ENCODE peak calls at places on chromosomes 7 and 10, in seven cellular contexts. One of them, this sample, is unnamed.

GRCh38 chr7:142813262-142813661 is 41.6 kb upstream of the EPHB6 start:
- DNase-seq in T47D: no peak
- DNase-seq in AG20443: peak; percentile 43
- DNase-seq in activated T-helper 1 cell treated with Interleukin-2 at 50 U/mL for 16 hours: no peak
- DNase-seq in stimulated activated naive CD4-positive, alpha-beta T cell treated with Interleukin-2 at 50 U/mL for 16 hours: no peak
- DNase-seq in GM19239: no peak
- DNase-seq in ACHN: no peak
- DNase-seq in this sample: no peak

GRCh38 chr7:151951672-151952338 is 4.4 kb upstream of the GALNTL5 start:
- DNase-seq in GM19239: no peak
- DNase-seq in stimulated activated naive CD4-positive, alpha-beta T cell treated with Interleukin-2 at 50 U/mL for 16 hours: no peak
- DNase-seq in ACHN: no peak
- DNase-seq in AG20443: no peak
- DNase-seq in activated T-helper 1 cell treated with Interleukin-2 at 50 U/mL for 16 hours: no peak
- DNase-seq in T47D: no peak
- DNase-seq in this sample: no peak

GRCh38 chr7:152501506-152501905 is 65.7 kb upstream of the KMT2C start:
- DNase-seq in AG20443: no peak
- DNase-seq in T47D: no peak
- DNase-seq in GM19239: no peak
- DNase-seq in stimulated activated naive CD4-positive, alpha-beta T cell treated with Interleukin-2 at 50 U/mL for 16 hours: no peak
- DNase-seq in ACHN: no peak
- DNase-seq in activated T-helper 1 cell treated with Interleukin-2 at 50 U/mL for 16 hours: no peak
- DNase-seq in this sample: no peak

GRCh38 chr10:130171196-130171595 is 35.0 kb downstream of the GLRX3 start:
- DNase-seq in ACHN: no peak
- DNase-seq in activated T-helper 1 cell treated with Interleukin-2 at 50 U/mL for 16 hours: no peak
- DNase-seq in stimulated activated naive CD4-positive, alpha-beta T cell treated with Interleukin-2 at 50 U/mL for 16 hours: no peak
- DNase-seq in GM19239: no peak
- DNase-seq in T47D: no peak
- DNase-seq in AG20443: no peak
- DNase-seq in this sample: no peak

GRCh38 chr7:121442845-121443244 is 46.7 kb upstream of the FAM3C start:
- DNase-seq in activated T-helper 1 cell treated with Interleukin-2 at 50 U/mL for 16 hours: no peak
- DNase-seq in ACHN: no peak
- DNase-seq in AG20443: no peak
- DNase-seq in T47D: no peak
- DNase-seq in GM19239: no peak
- DNase-seq in stimulated activated naive CD4-positive, alpha-beta T cell treated with Interleukin-2 at 50 U/mL for 16 hours: peak; percentile 7
- DNase-seq in this sample: no peak

GRCh38 chr10:127122831-127123230 is 73.6 kb downstream of the INSYN2A start:
- DNase-seq in stimulated activated naive CD4-positive, alpha-beta T cell treated with Interleukin-2 at 50 U/mL for 16 hours: no peak
- DNase-seq in ACHN: no peak
- DNase-seq in AG20443: no peak
- DNase-seq in T47D: no peak
- DNase-seq in GM19239: no peak
- DNase-seq in activated T-helper 1 cell treated with Interleukin-2 at 50 U/mL for 16 hours: no peak
- DNase-seq in this sample: no peak

GRCh38 chr7:120445276-120445675 is 172.3 kb downstream of the KCND2 start:
- DNase-seq in GM19239: no peak
- DNase-seq in stimulated activated naive CD4-positive, alpha-beta T cell treated with Interleukin-2 at 50 U/mL for 16 hours: no peak
- DNase-seq in ACHN: no peak
- DNase-seq in T47D: no peak
- DNase-seq in AG20443: no peak
- DNase-seq in activated T-helper 1 cell treated with Interleukin-2 at 50 U/mL for 16 hours: no peak
- DNase-seq in this sample: no peak

GRCh38 chr7:4733936-4734528 is 41.4 kb upstream of the AP5Z1 start:
- DNase-seq in stimulated activated naive CD4-positive, alpha-beta T cell treated with Interleukin-2 at 50 U/mL for 16 hours: no peak
- DNase-seq in T47D: no peak
- DNase-seq in AG20443: no peak
- DNase-seq in GM19239: no peak
- DNase-seq in activated T-helper 1 cell treated with Interleukin-2 at 50 U/mL for 16 hours: no peak
- DNase-seq in ACHN: no peak
- DNase-seq in this sample: no peak

GRCh38 chr7:99312316-99313203 is 13.1 kb upstream of the ARPC1A start:
- DNase-seq in GM19239: peak; percentile 56
- DNase-seq in activated T-helper 1 cell treated with Interleukin-2 at 50 U/mL for 16 hours: peak; percentile 46
- DNase-seq in T47D: peak; percentile 48
- DNase-seq in stimulated activated naive CD4-positive, alpha-beta T cell treated with Interleukin-2 at 50 U/mL for 16 hours: peak; percentile 59
- DNase-seq in AG20443: peak; percentile 81
- DNase-seq in ACHN: peak; percentile 80
- DNase-seq in this sample: peak; percentile 77

GRCh38 chr7:12737836-12738235 is 50.4 kb downstream of the ARL4A start:
- DNase-seq in GM19239: no peak
- DNase-seq in AG20443: no peak
- DNase-seq in T47D: no peak
- DNase-seq in activated T-helper 1 cell treated with Interleukin-2 at 50 U/mL for 16 hours: no peak
- DNase-seq in ACHN: no peak
- DNase-seq in stimulated activated naive CD4-positive, alpha-beta T cell treated with Interleukin-2 at 50 U/mL for 16 hours: no peak
- DNase-seq in this sample: no peak

GRCh38 chr10:103605359-103606156 is 112.1 kb downstream of the NEURL1 start:
- DNase-seq in stimulated activated naive CD4-positive, alpha-beta T cell treated with Interleukin-2 at 50 U/mL for 16 hours: peak; percentile 18
- DNase-seq in T47D: no peak
- DNase-seq in ACHN: peak; percentile 31
- DNase-seq in activated T-helper 1 cell treated with Interleukin-2 at 50 U/mL for 16 hours: no peak
- DNase-seq in GM19239: peak; percentile 74
- DNase-seq in AG20443: peak; percentile 90
- DNase-seq in this sample: peak; percentile 72

GRCh38 chr7:106058925-106059324 is 53.2 kb downstream of the SYPL1 start:
- DNase-seq in stimulated activated naive CD4-positive, alpha-beta T cell treated with Interleukin-2 at 50 U/mL for 16 hours: no peak
- DNase-seq in GM19239: no peak
- DNase-seq in activated T-helper 1 cell treated with Interleukin-2 at 50 U/mL for 16 hours: no peak
- DNase-seq in AG20443: no peak
- DNase-seq in ACHN: no peak
- DNase-seq in T47D: no peak
- DNase-seq in this sample: no peak

GRCh38 chr7:88358881-88359280 is 52.2 kb upstream of the STEAP4 start:
- DNase-seq in AG20443: no peak
- DNase-seq in ACHN: no peak
- DNase-seq in T47D: no peak
- DNase-seq in activated T-helper 1 cell treated with Interleukin-2 at 50 U/mL for 16 hours: no peak
- DNase-seq in stimulated activated naive CD4-positive, alpha-beta T cell treated with Interleukin-2 at 50 U/mL for 16 hours: no peak
- DNase-seq in GM19239: no peak
- DNase-seq in this sample: no peak

GRCh38 chr7:68573271-68574000 is 1024.8 kb upstream of the AUTS2 start:
- DNase-seq in activated T-helper 1 cell treated with Interleukin-2 at 50 U/mL for 16 hours: no peak
- DNase-seq in T47D: no peak
- DNase-seq in stimulated activated naive CD4-positive, alpha-beta T cell treated with Interleukin-2 at 50 U/mL for 16 hours: no peak
- DNase-seq in AG20443: no peak
- DNase-seq in GM19239: no peak
- DNase-seq in ACHN: no peak
- DNase-seq in this sample: no peak

GRCh38 chr7:157846281-157846680 is 509.5 kb downstream of the DNAJB6 start:
- DNase-seq in activated T-helper 1 cell treated with Interleukin-2 at 50 U/mL for 16 hours: no peak
- DNase-seq in AG20443: no peak
- DNase-seq in ACHN: no peak
- DNase-seq in stimulated activated naive CD4-positive, alpha-beta T cell treated with Interleukin-2 at 50 U/mL for 16 hours: no peak
- DNase-seq in GM19239: no peak
- DNase-seq in T47D: no peak
- DNase-seq in this sample: no peak

GRCh38 chr10:5079836-5080235 is 14.4 kb upstream of the AKR1C3 start:
- DNase-seq in stimulated activated naive CD4-positive, alpha-beta T cell treated with Interleukin-2 at 50 U/mL for 16 hours: no peak
- DNase-seq in ACHN: no peak
- DNase-seq in activated T-helper 1 cell treated with Interleukin-2 at 50 U/mL for 16 hours: no peak
- DNase-seq in GM19239: no peak
- DNase-seq in AG20443: no peak
- DNase-seq in T47D: peak; percentile 21
- DNase-seq in this sample: no peak

GRCh38 chr7:75905785-75906604 is 9.0 kb upstream of the POR start:
- DNase-seq in ACHN: peak; percentile 36
- DNase-seq in stimulated activated naive CD4-positive, alpha-beta T cell treated with Interleukin-2 at 50 U/mL for 16 hours: no peak
- DNase-seq in GM19239: no peak
- DNase-seq in AG20443: peak; percentile 87
- DNase-seq in T47D: no peak
- DNase-seq in activated T-helper 1 cell treated with Interleukin-2 at 50 U/mL for 16 hours: no peak
- DNase-seq in this sample: no peak

GRCh38 chr7:112214887-112215286 is 8.4 kb downstream of the ZNF277 start:
- DNase-seq in AG20443: no peak
- DNase-seq in ACHN: no peak
- DNase-seq in T47D: no peak
- DNase-seq in GM19239: no peak
- DNase-seq in stimulated activated naive CD4-positive, alpha-beta T cell treated with Interleukin-2 at 50 U/mL for 16 hours: no peak
- DNase-seq in activated T-helper 1 cell treated with Interleukin-2 at 50 U/mL for 16 hours: no peak
- DNase-seq in this sample: no peak

GRCh38 chr10:48493083-48493871 is 111.6 kb downstream of the ARHGAP22 start:
- DNase-seq in stimulated activated naive CD4-positive, alpha-beta T cell treated with Interleukin-2 at 50 U/mL for 16 hours: no peak
- DNase-seq in AG20443: peak; percentile 2
- DNase-seq in activated T-helper 1 cell treated with Interleukin-2 at 50 U/mL for 16 hours: no peak
- DNase-seq in ACHN: no peak
- DNase-seq in T47D: no peak
- DNase-seq in GM19239: no peak
- DNase-seq in this sample: no peak

GRCh38 chr10:35910234-35910633 is 268.1 kb upstream of the FZD8 start:
- DNase-seq in AG20443: peak; percentile 64
- DNase-seq in activated T-helper 1 cell treated with Interleukin-2 at 50 U/mL for 16 hours: no peak
- DNase-seq in ACHN: no peak
- DNase-seq in stimulated activated naive CD4-positive, alpha-beta T cell treated with Interleukin-2 at 50 U/mL for 16 hours: no peak
- DNase-seq in GM19239: no peak
- DNase-seq in T47D: no peak
- DNase-seq in this sample: no peak

GRCh38 chr10:51257511-51258248 is 183.4 kb downstream of the PRKG1 start:
- DNase-seq in ACHN: no peak
- DNase-seq in GM19239: no peak
- DNase-seq in stimulated activated naive CD4-positive, alpha-beta T cell treated with Interleukin-2 at 50 U/mL for 16 hours: no peak
- DNase-seq in AG20443: peak; percentile 68
- DNase-seq in T47D: no peak
- DNase-seq in activated T-helper 1 cell treated with Interleukin-2 at 50 U/mL for 16 hours: no peak
- DNase-seq in this sample: no peak

GRCh38 chr7:92685146-92686042 is 95.2 kb upstream of the FAM133B start:
- DNase-seq in T47D: no peak
- DNase-seq in activated T-helper 1 cell treated with Interleukin-2 at 50 U/mL for 16 hours: peak; percentile 31
- DNase-seq in GM19239: no peak
- DNase-seq in ACHN: no peak
- DNase-seq in stimulated activated naive CD4-positive, alpha-beta T cell treated with Interleukin-2 at 50 U/mL for 16 hours: peak; percentile 70
- DNase-seq in AG20443: no peak
- DNase-seq in this sample: no peak

GRCh38 chr7:3280445-3280844 is 20.6 kb upstream of the SDK1 start:
- DNase-seq in stimulated activated naive CD4-positive, alpha-beta T cell treated with Interleukin-2 at 50 U/mL for 16 hours: no peak
- DNase-seq in T47D: no peak
- DNase-seq in AG20443: no peak
- DNase-seq in GM19239: no peak
- DNase-seq in ACHN: no peak
- DNase-seq in activated T-helper 1 cell treated with Interleukin-2 at 50 U/mL for 16 hours: no peak
- DNase-seq in this sample: no peak

GRCh38 chr7:99372275-99373085 is 2.0 kb upstream of the ARPC1B start:
- DNase-seq in AG20443: no peak
- DNase-seq in T47D: no peak
- DNase-seq in ACHN: peak; percentile 91
- DNase-seq in activated T-helper 1 cell treated with Interleukin-2 at 50 U/mL for 16 hours: no peak
- DNase-seq in GM19239: no peak
- DNase-seq in stimulated activated naive CD4-positive, alpha-beta T cell treated with Interleukin-2 at 50 U/mL for 16 hours: no peak
- DNase-seq in this sample: no peak

GRCh38 chr7:55326079-55326847 is 38.9 kb upstream of the LANCL2 start:
- DNase-seq in GM19239: no peak
- DNase-seq in T47D: no peak
- DNase-seq in activated T-helper 1 cell treated with Interleukin-2 at 50 U/mL for 16 hours: no peak
- DNase-seq in ACHN: no peak
- DNase-seq in AG20443: peak; percentile 34
- DNase-seq in stimulated activated naive CD4-positive, alpha-beta T cell treated with Interleukin-2 at 50 U/mL for 16 hours: no peak
- DNase-seq in this sample: no peak

GRCh38 chr10:73366381-73367298 is 8.0 kb upstream of the CFAP70 start:
- DNase-seq in GM19239: no peak
- DNase-seq in T47D: no peak
- DNase-seq in ACHN: no peak
- DNase-seq in AG20443: no peak
- DNase-seq in activated T-helper 1 cell treated with Interleukin-2 at 50 U/mL for 16 hours: no peak
- DNase-seq in stimulated activated naive CD4-positive, alpha-beta T cell treated with Interleukin-2 at 50 U/mL for 16 hours: no peak
- DNase-seq in this sample: peak; percentile 23

GRCh38 chr10:97229322-97229721 is 43.6 kb upstream of the SLIT1 start:
- DNase-seq in GM19239: no peak
- DNase-seq in AG20443: no peak
- DNase-seq in activated T-helper 1 cell treated with Interleukin-2 at 50 U/mL for 16 hours: no peak
- DNase-seq in T47D: no peak
- DNase-seq in ACHN: no peak
- DNase-seq in stimulated activated naive CD4-positive, alpha-beta T cell treated with Interleukin-2 at 50 U/mL for 16 hours: no peak
- DNase-seq in this sample: no peak

GRCh38 chr7:137040745-137041144 is 172.3 kb downstream of the CHRM2 start:
- DNase-seq in activated T-helper 1 cell treated with Interleukin-2 at 50 U/mL for 16 hours: no peak
- DNase-seq in ACHN: no peak
- DNase-seq in GM19239: no peak
- DNase-seq in T47D: no peak
- DNase-seq in AG20443: no peak
- DNase-seq in stimulated activated naive CD4-positive, alpha-beta T cell treated with Interleukin-2 at 50 U/mL for 16 hours: no peak
- DNase-seq in this sample: no peak

GRCh38 chr7:139698278-139698677 is 79.5 kb downstream of the HIPK2 start:
- DNase-seq in AG20443: no peak
- DNase-seq in stimulated activated naive CD4-positive, alpha-beta T cell treated with Interleukin-2 at 50 U/mL for 16 hours: no peak
- DNase-seq in ACHN: no peak
- DNase-seq in GM19239: no peak
- DNase-seq in T47D: no peak
- DNase-seq in activated T-helper 1 cell treated with Interleukin-2 at 50 U/mL for 16 hours: no peak
- DNase-seq in this sample: no peak

GRCh38 chr10:69757553-69758309 is 44.0 kb upstream of the COL13A1 start:
- DNase-seq in AG20443: peak; percentile 59
- DNase-seq in GM19239: no peak
- DNase-seq in T47D: no peak
- DNase-seq in activated T-helper 1 cell treated with Interleukin-2 at 50 U/mL for 16 hours: no peak
- DNase-seq in stimulated activated naive CD4-positive, alpha-beta T cell treated with Interleukin-2 at 50 U/mL for 16 hours: no peak
- DNase-seq in ACHN: peak; percentile 22
- DNase-seq in this sample: no peak

GRCh38 chr7:49260501-49260900 is 336.2 kb downstream of the CDC14C start:
- DNase-seq in GM19239: no peak
- DNase-seq in stimulated activated naive CD4-positive, alpha-beta T cell treated with Interleukin-2 at 50 U/mL for 16 hours: no peak
- DNase-seq in activated T-helper 1 cell treated with Interleukin-2 at 50 U/mL for 16 hours: no peak
- DNase-seq in T47D: no peak
- DNase-seq in AG20443: no peak
- DNase-seq in ACHN: no peak
- DNase-seq in this sample: no peak

GRCh38 chr7:16727736-16728135 is 25.8 kb upstream of the TSPAN13 start:
- DNase-seq in AG20443: no peak
- DNase-seq in activated T-helper 1 cell treated with Interleukin-2 at 50 U/mL for 16 hours: no peak
- DNase-seq in T47D: no peak
- DNase-seq in GM19239: no peak
- DNase-seq in stimulated activated naive CD4-positive, alpha-beta T cell treated with Interleukin-2 at 50 U/mL for 16 hours: no peak
- DNase-seq in ACHN: no peak
- DNase-seq in this sample: no peak

GRCh38 chr10:128178319-128178937 is 52.2 kb upstream of the MKI67 start:
- DNase-seq in GM19239: peak; percentile 22
- DNase-seq in activated T-helper 1 cell treated with Interleukin-2 at 50 U/mL for 16 hours: peak; percentile 15
- DNase-seq in AG20443: peak; percentile 42
- DNase-seq in ACHN: peak; percentile 68
- DNase-seq in stimulated activated naive CD4-positive, alpha-beta T cell treated with Interleukin-2 at 50 U/mL for 16 hours: peak; percentile 36
- DNase-seq in T47D: no peak
- DNase-seq in this sample: peak; percentile 61

GRCh38 chr7:112449353-112449752 is 907 bp upstream of the IFRD1 start:
- DNase-seq in GM19239: no peak
- DNase-seq in AG20443: no peak
- DNase-seq in activated T-helper 1 cell treated with Interleukin-2 at 50 U/mL for 16 hours: peak; percentile 18
- DNase-seq in ACHN: peak; percentile 76
- DNase-seq in stimulated activated naive CD4-positive, alpha-beta T cell treated with Interleukin-2 at 50 U/mL for 16 hours: peak; percentile 50
- DNase-seq in T47D: no peak
- DNase-seq in this sample: no peak

GRCh38 chr10:122911889-122912484 is 1.6 kb downstream of the FAM24A start:
- DNase-seq in ACHN: peak; percentile 70
- DNase-seq in AG20443: peak; percentile 77
- DNase-seq in stimulated activated naive CD4-positive, alpha-beta T cell treated with Interleukin-2 at 50 U/mL for 16 hours: peak; percentile 17
- DNase-seq in activated T-helper 1 cell treated with Interleukin-2 at 50 U/mL for 16 hours: peak; percentile 5
- DNase-seq in GM19239: peak; percentile 21
- DNase-seq in T47D: peak; percentile 25
- DNase-seq in this sample: peak; percentile 52

GRCh38 chr7:372939-373791 is 83.2 kb downstream of the FOXL3 start:
- DNase-seq in AG20443: no peak
- DNase-seq in activated T-helper 1 cell treated with Interleukin-2 at 50 U/mL for 16 hours: no peak
- DNase-seq in ACHN: no peak
- DNase-seq in T47D: no peak
- DNase-seq in stimulated activated naive CD4-positive, alpha-beta T cell treated with Interleukin-2 at 50 U/mL for 16 hours: no peak
- DNase-seq in GM19239: no peak
- DNase-seq in this sample: no peak

GRCh38 chr10:129963831-129964501 is at the start of gene EBF3:
- DNase-seq in GM19239: no peak
- DNase-seq in stimulated activated naive CD4-positive, alpha-beta T cell treated with Interleukin-2 at 50 U/mL for 16 hours: peak; percentile 15
- DNase-seq in T47D: peak; percentile 78
- DNase-seq in activated T-helper 1 cell treated with Interleukin-2 at 50 U/mL for 16 hours: peak; percentile 17
- DNase-seq in ACHN: peak; percentile 82
- DNase-seq in AG20443: peak; percentile 94
- DNase-seq in this sample: no peak